ENCODE peak calls at places on chromosomes 5 and 9, in seven cellular contexts. C is HCT116, T is HepG2, I is K562, J is SK-N-SH, P is GM12878, Y is H1. B is an unnamed sample.

GRCh38 chr9:92607088-92607487 is 62.8 kb downstream of the IPPK start:
- DNase-seq in C (no peak), T (no peak), I (no peak), J (no peak), P (no peak), Y (no peak), B (no peak)

GRCh38 chr5:98630621-98631020 is 142.8 kb upstream of the RGMB start:
- DNase-seq in C (no peak), T (no peak), I (no peak), J (no peak), P (no peak), Y (no peak), B (no peak)

GRCh38 chr5:78518365-78519197 is 130.0 kb downstream of the LHFPL2 start:
- DNase-seq in C (no peak), T (peak), I (no peak), J (no peak), P (no peak), Y (no peak), B (peak)

GRCh38 chr9:38694676-38695075 is 25.3 kb downstream of the FAM240B start:
- DNase-seq in C (no peak), T (no peak), I (no peak), J (no peak), P (no peak), Y (no peak), B (no peak)

GRCh38 chr5:119377066-119377465 is 21.2 kb downstream of the TNFAIP8 start:
- DNase-seq in C (no peak), T (no peak), I (no peak), J (no peak), P (no peak), Y (no peak), B (no peak)

GRCh38 chr9:76107487-76107886 is 217.0 kb downstream of the PCSK5 start:
- DNase-seq in C (no peak), T (no peak), I (no peak), J (no peak), P (no peak), Y (no peak), B (no peak)

GRCh38 chr9:108568093-108568492 is 287.7 kb downstream of the ACTL7B start:
- DNase-seq in C (no peak), T (peak), I (no peak), J (no peak), P (no peak), Y (no peak), B (peak)

GRCh38 chr5:531101-531748 is 7.0 kb upstream of the SLC9A3 start:
- DNase-seq in C (no peak), T (no peak), I (no peak), J (no peak), P (no peak), Y (no peak), B (no peak)

GRCh38 chr9:75213765-75214164 is 125.5 kb downstream of the OSTF1 start:
- DNase-seq in C (no peak), T (no peak), I (no peak), J (no peak), P (no peak), Y (no peak), B (no peak)

GRCh38 chr9:5438301-5439162 is 807 bp upstream of the PLGRKT start:
- DNase-seq in C (no peak), T (no peak), I (no peak), J (no peak), P (peak), Y (peak), B (no peak)

GRCh38 chr5:154771383-154771901 is 16.3 kb downstream of the LARP1 start:
- DNase-seq in C (no peak), T (no peak), I (no peak), J (peak), P (no peak), Y (no peak), B (no peak)

GRCh38 chr9:128614728-128615127 is 41.9 kb downstream of the DYNC2I2 start:
- DNase-seq in C (no peak), T (no peak), I (no peak), J (no peak), P (no peak), Y (no peak), B (no peak)

GRCh38 chr5:2387224-2388004 is 364.1 kb downstream of the IRX2 start:
- DNase-seq in C (no peak), T (no peak), I (no peak), J (no peak), P (no peak), Y (no peak), B (no peak)

GRCh38 chr5:109964136-109964535 is 274.4 kb downstream of the MAN2A1 start:
- DNase-seq in C (no peak), T (no peak), I (no peak), J (no peak), P (no peak), Y (no peak), B (no peak)

GRCh38 chr5:67059747-67060490 is 136.7 kb downstream of the CD180 start:
- DNase-seq in C (no peak), T (no peak), I (no peak), J (no peak), P (no peak), Y (no peak), B (no peak)

GRCh38 chr5:94157704-94158608 is 416.6 kb upstream of the POU5F2 start:
- DNase-seq in C (no peak), T (no peak), I (no peak), J (no peak), P (no peak), Y (no peak), B (no peak)

GRCh38 chr5:43772601-43773031 is 169.6 kb downstream of the NNT start:
- DNase-seq in C (peak), T (no peak), I (peak), J (no peak), P (no peak), Y (no peak), B (no peak)

GRCh38 chr5:141965071-141965470 is 3.8 kb upstream of the RNF14 start:
- DNase-seq in C (no peak), T (no peak), I (no peak), J (no peak), P (no peak), Y (peak), B (no peak)

GRCh38 chr5:100772548-100772947 is 130.5 kb downstream of the ST8SIA4 start:
- DNase-seq in C (no peak), T (no peak), I (no peak), J (no peak), P (no peak), Y (no peak), B (no peak)

GRCh38 chr9:91154686-91155085 is 207.0 kb downstream of the AUH start:
- DNase-seq in C (no peak), T (no peak), I (no peak), J (no peak), P (no peak), Y (no peak), B (no peak)

GRCh38 chr5:108687599-108688220 is 60.0 kb upstream of the FER start:
- DNase-seq in C (no peak), T (no peak), I (no peak), J (no peak), P (no peak), Y (no peak), B (no peak)

GRCh38 chr5:37532976-37533740 is 154.0 kb downstream of the WDR70 start:
- DNase-seq in C (peak), T (no peak), I (no peak), J (no peak), P (no peak), Y (no peak), B (no peak)

GRCh38 chr5:176859916-176860315 is 39.2 kb downstream of the HK3 start:
- DNase-seq in C (no peak), T (no peak), I (no peak), J (no peak), P (no peak), Y (no peak), B (no peak)

GRCh38 chr5:10503997-10504761 is 59.7 kb upstream of the ANKRD33B start:
- DNase-seq in C (no peak), T (peak), I (peak), J (peak), P (no peak), Y (no peak), B (no peak)

GRCh38 chr5:146137967-146138403 is 32.6 kb upstream of the PLAC8L1 start:
- DNase-seq in C (no peak), T (peak), I (no peak), J (no peak), P (no peak), Y (no peak), B (no peak)

DNA sequence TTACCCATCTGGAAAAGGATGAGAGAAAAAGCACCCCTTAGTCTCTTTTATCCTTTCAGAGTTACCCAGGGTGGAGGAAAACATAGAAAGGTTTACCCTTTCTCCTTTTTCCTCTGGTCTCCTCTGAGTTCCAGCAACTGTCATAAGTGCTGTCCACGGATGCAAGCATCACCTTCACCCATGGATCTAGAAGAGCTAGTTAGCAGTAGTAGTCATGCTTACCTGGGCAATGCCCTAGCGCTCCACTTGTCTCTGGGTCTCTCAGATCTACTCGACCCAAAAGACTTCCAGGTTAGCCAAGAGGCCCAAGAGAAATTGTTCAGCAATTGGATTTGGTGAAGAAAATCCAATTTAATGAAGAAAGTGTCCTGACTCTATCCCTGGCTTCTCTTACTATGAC is 656.2 kb upstream of the PTPRD start:
- DNase-seq in C (no peak), T (no peak), I (no peak), J (no peak), P (no peak), Y (no peak), B (no peak)
- TF ChIP-seq JUND in C (no peak), T (no peak), I (no peak), J (no peak), P (no peak), Y (no peak), B (no peak)

DNA sequence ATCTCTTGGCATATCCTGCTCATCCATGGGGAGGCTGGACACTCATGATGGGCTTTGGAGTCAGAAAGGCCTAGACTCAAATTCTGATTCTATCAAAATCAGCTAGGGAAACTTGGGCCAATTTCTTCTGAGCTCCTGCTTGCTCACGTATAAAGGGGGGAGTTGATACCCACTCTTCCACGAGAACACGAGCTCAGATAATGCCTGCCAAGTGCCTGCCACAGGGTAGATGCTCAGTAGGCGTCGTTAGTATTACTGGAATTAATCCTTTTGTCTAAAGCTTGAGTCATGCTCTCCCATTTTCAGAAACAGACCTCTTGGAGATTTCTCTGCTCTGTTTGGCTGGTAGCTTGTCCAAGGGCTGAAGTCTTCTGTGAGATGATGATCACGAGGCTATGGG is 238.3 kb upstream of the MVB12B start:
- DNase-seq in C (no peak), T (no peak), I (no peak), J (no peak), P (no peak), Y (no peak), B (no peak)
- TF ChIP-seq JUND in C (no peak), T (no peak), I (no peak), J (no peak), P (no peak), Y (no peak), B (no peak)

DNA sequence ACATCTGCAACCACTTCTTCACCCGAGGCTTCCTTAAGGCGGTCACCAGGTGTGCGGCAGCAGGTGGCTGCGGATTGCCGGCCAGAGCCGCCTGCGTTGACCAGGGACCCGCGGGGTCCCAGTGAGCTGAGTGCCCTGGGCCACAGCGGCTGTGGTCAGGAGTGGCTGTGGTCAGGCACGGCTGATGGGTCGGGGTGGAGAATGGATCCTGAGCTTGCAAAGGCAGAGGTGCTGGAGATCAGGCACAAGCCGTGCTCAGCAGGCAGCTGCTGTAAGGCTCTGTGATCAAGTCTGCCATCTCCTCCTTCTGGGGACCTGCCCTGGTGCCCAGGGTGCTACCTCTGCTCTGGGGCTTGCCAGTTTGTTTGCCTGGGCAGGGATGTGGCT is 2.1 kb downstream of the UAP1L1 start:
- DNase-seq in C (no peak), T (no peak), I (no peak), J (no peak), P (no peak), Y (no peak), B (no peak)
- TF ChIP-seq JUND in C (no peak), T (no peak), I (no peak), J (no peak), P (no peak), Y (no peak), B (no peak)

GRCh38 chr5:96745844-96746531 is 61.8 kb downstream of the ERAP1 start:
- DNase-seq in C (no peak), T (no peak), I (no peak), J (no peak), P (no peak), Y (no peak), B (no peak)
- TF ChIP-seq JUND in C (no peak), T (no peak), I (no peak), J (no peak), P (no peak), Y (no peak), B (no peak)

DNA sequence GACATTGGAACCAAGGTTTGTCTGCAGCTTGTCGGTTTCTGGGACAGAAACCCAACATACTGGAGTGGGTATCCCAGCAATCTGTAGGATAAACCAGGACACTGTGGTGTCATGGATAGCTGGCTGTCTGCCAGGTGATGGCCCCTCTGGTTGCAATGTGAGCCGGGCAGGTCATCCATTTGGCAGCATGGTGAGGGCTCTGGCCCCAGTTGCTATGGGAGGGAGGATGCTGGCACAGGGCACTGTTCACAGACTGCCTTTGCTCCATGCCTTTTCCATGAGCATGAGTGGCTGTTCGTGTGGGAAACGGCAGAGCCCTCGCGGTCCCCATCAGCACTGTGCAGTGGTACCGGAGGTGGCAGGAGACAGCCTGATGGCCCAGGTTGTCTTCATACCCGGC is 6.4 kb downstream of the S1PR3 start:
- DNase-seq in C (no peak), T (no peak), I (no peak), J (peak), P (no peak), Y (peak), B (no peak)
- TF ChIP-seq JUND in C (no peak), T (no peak), I (no peak), J (no peak), P (no peak), Y (no peak), B (no peak)